ENCODE peak calls at places on chromosomes 12 and 14, in seven cellular contexts. N is thyroid gland, Z is GM13977, O is posterior cingulate gyrus, K is ELR, D is T follicular helper cell, S is EH. I is an unnamed sample.

GRCh38 chr14:49207451-49207850 is 378.7 kb downstream of the RPS29 start:
- DNase-seq in Z (no peak), O (no peak), N (no peak), S (no peak), K (no peak), D (no peak), I (no peak)

GRCh38 chr12:101076940-101077351 is 133.1 kb downstream of the SLC5A8 start:
- DNase-seq in K (peak), S (peak), D (no peak), N (no peak), O (no peak), Z (no peak), I (peak)

GRCh38 chr12:7787574-7788315 is 1.5 kb upstream of the NANOG start:
- DNase-seq in O (no peak), Z (no peak), S (no peak), D (no peak), K (no peak), N (no peak), I (no peak)

GRCh38 chr12:89779090-89779489 is 70.5 kb upstream of the ATP2B1 start:
- DNase-seq in N (no peak), O (no peak), D (no peak), S (no peak), K (no peak), Z (no peak), I (no peak)

GRCh38 chr12:6697584-6698351 is 2.8 kb downstream of the PIANP start:
- DNase-seq in O (peak), D (no peak), N (no peak), Z (peak), S (peak), K (peak), I (peak)

GRCh38 chr12:75979181-75979580 is 52.4 kb downstream of the PHLDA1 start:
- DNase-seq in D (no peak), N (no peak), K (peak), Z (no peak), S (peak), O (no peak), I (no peak)

GRCh38 chr12:93048646-93049045 is 119.6 kb upstream of the EEA1 start:
- DNase-seq in N (no peak), Z (no peak), K (no peak), S (no peak), D (no peak), O (no peak), I (no peak)

GRCh38 chr14:36720657-36721056 is 59.0 kb downstream of the PAX9 start:
- DNase-seq in Z (no peak), S (no peak), D (no peak), N (no peak), O (no peak), K (no peak), I (no peak)

GRCh38 chr12:119720349-119720748 is 52.4 kb downstream of the PRKAB1 start:
- DNase-seq in Z (no peak), D (no peak), K (no peak), S (no peak), O (no peak), N (no peak), I (no peak)

GRCh38 chr14:88748288-88748687 is 44.5 kb downstream of the EML5 start:
- DNase-seq in K (no peak), S (no peak), N (no peak), Z (no peak), D (no peak), O (no peak), I (no peak)

GRCh38 chr12:95998611-95999300 is 2.6 kb upstream of the HAL start:
- DNase-seq in K (peak), S (peak), N (peak), Z (peak), D (peak), O (peak), I (peak)

GRCh38 chr12:65666876-65667275 is 157.4 kb upstream of the HMGA2 start:
- DNase-seq in S (peak), D (no peak), O (no peak), K (peak), N (no peak), Z (no peak), I (peak)

GRCh38 chr14:35506461-35506860 is 27.5 kb upstream of the INSM2 start:
- DNase-seq in Z (no peak), K (no peak), N (no peak), S (peak), O (no peak), D (no peak), I (no peak)

GRCh38 chr12:11958216-11959091 is 112.3 kb upstream of the BCL2L14 start:
- DNase-seq in K (peak), Z (no peak), S (peak), D (no peak), N (no peak), O (no peak), I (peak)

I was measured in fibroblast of lung.